ENCODE peak calls at places on chromosomes 12 and 14, in seven cellular contexts. E, O, T, A, B, W and C are unnamed samples.

GRCh38 chr14:85426068-85426935 is 103.6 kb upstream of the FLRT2 start:
- DNase-seq in E (no peak), O (no peak), T (no peak), A (no peak), B (no peak), W (no peak), C (no peak)

GRCh38 chr14:33580221-33580749 is 370.6 kb downstream of the EGLN3 start:
- DNase-seq in E (no peak), O (no peak), T (no peak), A (no peak), B (no peak), W (no peak), C (no peak)

GRCh38 chr12:24839268-24839791 is 109.6 kb downstream of the BCAT1 start:
- DNase-seq in E (no peak), O (no peak), T (no peak), A (peak), B (no peak), W (no peak), C (peak)

GRCh38 chr12:16884056-16884455 is 278.1 kb upstream of the LMO3 start:
- DNase-seq in E (no peak), O (no peak), T (no peak), A (peak), B (no peak), W (no peak), C (no peak)

GRCh38 chr14:64654072-64654899 is 49.9 kb upstream of the PLEKHG3 start:
- DNase-seq in E (peak), O (no peak), T (peak), A (peak), B (no peak), W (no peak), C (peak)

GRCh38 chr12:100826323-100826722 is 31.7 kb downstream of the ANO4 start:
- DNase-seq in E (peak), O (no peak), T (peak), A (peak), B (no peak), W (no peak), C (peak)

GRCh38 chr14:94679941-94680340 is 67.8 kb downstream of the SERPINA3 start:
- DNase-seq in E (no peak), O (no peak), T (no peak), A (no peak), B (no peak), W (no peak), C (no peak)

GRCh38 chr12:9674226-9674590 is 4.7 kb downstream of the CLEC2D start:
- DNase-seq in E (no peak), O (no peak), T (no peak), A (no peak), B (peak), W (peak), C (no peak)

GRCh38 chr12:88505696-88506095 is 74.6 kb downstream of the KITLG start:
- DNase-seq in E (no peak), O (no peak), T (no peak), A (no peak), B (no peak), W (no peak), C (no peak)

GRCh38 chr14:22084393-22085281 is 411.0 kb upstream of the OR4E1 start:
- DNase-seq in E (peak), O (peak), T (peak), A (peak), B (no peak), W (peak), C (peak)

GRCh38 chr12:116263844-116264243 is 13.6 kb downstream of the MED13L start:
- DNase-seq in E (peak), O (no peak), T (no peak), A (no peak), B (no peak), W (no peak), C (no peak)

GRCh38 chr12:119115296-119115905 is 63.3 kb upstream of the HSPB8 start:
- DNase-seq in E (peak), O (peak), T (peak), A (peak), B (no peak), W (no peak), C (peak)

GRCh38 chr12:19120795-19121194 is 8.7 kb upstream of the PLEKHA5 start:
- DNase-seq in E (no peak), O (no peak), T (peak), A (peak), B (no peak), W (no peak), C (no peak)

GRCh38 chr12:38157933-38158401 is 158.6 kb upstream of the ALG10B start:
- DNase-seq in E (no peak), O (no peak), T (no peak), A (no peak), B (no peak), W (no peak), C (no peak)

GRCh38 chr14:77682158-77682553 is 25.7 kb downstream of the ALKBH1 start:
- DNase-seq in E (no peak), O (no peak), T (peak), A (peak), B (no peak), W (no peak), C (peak)

GRCh38 chr14:66708262-66708661 is 200.3 kb downstream of the GPHN start:
- DNase-seq in E (no peak), O (no peak), T (no peak), A (no peak), B (no peak), W (no peak), C (peak)

GRCh38 chr12:110670161-110670701 is 18.7 kb downstream of the HVCN1 start:
- DNase-seq in E (no peak), O (no peak), T (no peak), A (no peak), B (no peak), W (no peak), C (no peak)

GRCh38 chr12:89827592-89827991 is 119.0 kb upstream of the ATP2B1 start:
- DNase-seq in E (no peak), O (no peak), T (no peak), A (no peak), B (no peak), W (no peak), C (no peak)

GRCh38 chr12:23066095-23066494 is 441.1 kb downstream of the ETNK1 start:
- DNase-seq in E (no peak), O (no peak), T (no peak), A (peak), B (no peak), W (no peak), C (peak)

GRCh38 chr12:42473130-42473529 is 116.4 kb downstream of the PRICKLE1 start:
- DNase-seq in E (no peak), O (no peak), T (peak), A (peak), B (no peak), W (no peak), C (peak)

GRCh38 chr14:56224691-56225681 is 106.8 kb downstream of the PELI2 start:
- DNase-seq in E (no peak), O (peak), T (no peak), A (no peak), B (no peak), W (no peak), C (no peak)

GRCh38 chr12:127145543-127145928 is 1121.4 kb upstream of the TMEM132C start:
- DNase-seq in E (no peak), O (no peak), T (peak), A (no peak), B (no peak), W (no peak), C (no peak)

GRCh38 chr12:109719123-109720022 is 5.7 kb downstream of the FAM222A start:
- DNase-seq in E (no peak), O (peak), T (peak), A (no peak), B (no peak), W (no peak), C (no peak)

GRCh38 chr14:23569443-23570151 is 2.0 kb upstream of the AP1G2 start:
- DNase-seq in E (peak), O (peak), T (peak), A (no peak), B (no peak), W (no peak), C (no peak)

GRCh38 chr12:50351120-50352043 is 45.0 kb downstream of the FAM186A start:
- DNase-seq in E (no peak), O (no peak), T (no peak), A (peak), B (no peak), W (no peak), C (no peak)

GRCh38 chr14:103073876-103074698 is 9.9 kb upstream of the LBHD2 start:
- DNase-seq in E (no peak), O (no peak), T (no peak), A (no peak), B (no peak), W (no peak), C (no peak)

GRCh38 chr12:132388379-132389015 is 59.1 kb upstream of the GALNT9 start:
- DNase-seq in E (no peak), O (no peak), T (no peak), A (no peak), B (no peak), W (no peak), C (no peak)

GRCh38 chr14:24986206-24986893 is 63.6 kb downstream of the STXBP6 start:
- DNase-seq in E (no peak), O (no peak), T (no peak), A (no peak), B (no peak), W (no peak), C (peak)

GRCh38 chr12:76266797-76267196 is 81.4 kb downstream of the BBS10 start:
- DNase-seq in E (no peak), O (no peak), T (peak), A (peak), B (no peak), W (no peak), C (peak)

GRCh38 chr14:53531151-53531550 is 378.0 kb upstream of the DDHD1 start:
- DNase-seq in E (no peak), O (no peak), T (no peak), A (no peak), B (no peak), W (no peak), C (no peak)

GRCh38 chr12:58491296-58491695 is 429.0 kb downstream of the LRIG3 start:
- DNase-seq in E (no peak), O (no peak), T (peak), A (peak), B (no peak), W (no peak), C (peak)

GRCh38 chr14:90848944-90849731 is 32.9 kb upstream of the TTC7B start:
- DNase-seq in E (no peak), O (no peak), T (no peak), A (no peak), B (no peak), W (no peak), C (no peak)

GRCh38 chr12:128852026-128852725 is 1.1 kb upstream of the GLT1D1 start:
- DNase-seq in E (no peak), O (no peak), T (no peak), A (no peak), B (no peak), W (no peak), C (no peak)

GRCh38 chr14:88825078-88825458 is 617 bp downstream of the TTC8 start:
- DNase-seq in E (peak), O (no peak), T (no peak), A (peak), B (no peak), W (no peak), C (peak)